ENCODE peak calls at places on chromosomes 12 and 14, in seven cellular contexts. E is LNCaP clone FGC, F is AG10803, U is IMR-90, Y is brain microvascular endothelial cell, P is A549, L is AG09309. R is an unnamed sample.

GRCh38 chr14:99273724-99274345 is 1.8 kb upstream of the BCL11B start:
- DNase-seq in E (no peak), F (no peak), U (no peak), Y (no peak), P (peak), L (no peak), R (no peak)

GRCh38 chr12:64679487-64679983 is 69.2 kb downstream of the RASSF3 start:
- DNase-seq in E (peak), F (peak), U (peak), Y (peak), P (peak), L (no peak), R (peak)

GRCh38 chr12:60012659-60013058 is 416.8 kb downstream of the SLC16A7 start:
- DNase-seq in E (no peak), F (no peak), U (no peak), Y (no peak), P (no peak), L (no peak), R (no peak)

GRCh38 chr12:54616933-54617535 is 17.7 kb downstream of the LACRT start:
- DNase-seq in E (peak), F (no peak), U (no peak), Y (no peak), P (no peak), L (no peak), R (no peak)

GRCh38 chr14:92515510-92516343 is 2.1 kb downstream of the RIN3 start:
- DNase-seq in E (no peak), F (no peak), U (no peak), Y (no peak), P (no peak), L (no peak), R (no peak)

GRCh38 chr12:50174971-50175715 is 8.0 kb upstream of the CERS5 start:
- DNase-seq in E (no peak), F (peak), U (peak), Y (no peak), P (peak), L (peak), R (peak)

GRCh38 chr14:83842536-83842935 is 1687.4 kb upstream of the FLRT2 start:
- DNase-seq in E (no peak), F (no peak), U (no peak), Y (no peak), P (no peak), L (no peak), R (no peak)

GRCh38 chr12:24404086-24404815 is 454.8 kb upstream of the SOX5 start:
- DNase-seq in E (no peak), F (no peak), U (peak), Y (peak), P (no peak), L (no peak), R (peak)

GRCh38 chr12:75955251-75955650 is 76.3 kb downstream of the PHLDA1 start:
- DNase-seq in E (no peak), F (no peak), U (no peak), Y (no peak), P (no peak), L (no peak), R (no peak)

GRCh38 chr12:113476093-113476986 is 4.7 kb upstream of the LHX5 start:
- DNase-seq in E (no peak), F (no peak), U (no peak), Y (no peak), P (no peak), L (no peak), R (no peak)

GRCh38 chr12:106583578-106584103 is 837 bp downstream of the RFX4 start:
- DNase-seq in E (no peak), F (peak), U (peak), Y (no peak), P (peak), L (no peak), R (peak)

GRCh38 chr12:47410383-47410782 is 295.4 kb downstream of the RPAP3 start:
- DNase-seq in E (no peak), F (no peak), U (no peak), Y (no peak), P (no peak), L (no peak), R (no peak)

GRCh38 chr12:139585-139984 is 73.0 kb downstream of the IQSEC3 start:
- DNase-seq in E (no peak), F (no peak), U (peak), Y (no peak), P (no peak), L (no peak), R (no peak)

GRCh38 chr14:101955695-101956161 is 8.6 kb upstream of the DYNC1H1 start:
- DNase-seq in E (no peak), F (no peak), U (no peak), Y (no peak), P (no peak), L (no peak), R (no peak)

GRCh38 chr14:79136437-79137430 is 966.6 kb downstream of the NRXN3 start:
- DNase-seq in E (no peak), F (no peak), U (no peak), Y (no peak), P (no peak), L (no peak), R (no peak)

GRCh38 chr12:67018105-67018504 is 251.1 kb upstream of the CAND1 start:
- DNase-seq in E (no peak), F (no peak), U (no peak), Y (no peak), P (no peak), L (no peak), R (no peak)

GRCh38 chr12:57803317-57803893 is 15.1 kb downstream of the AVIL start:
- DNase-seq in E (no peak), F (peak), U (peak), Y (peak), P (peak), L (peak), R (peak)

GRCh38 chr12:52264435-52264825 is 10.0 kb upstream of the KRT86 start:
- DNase-seq in E (no peak), F (no peak), U (no peak), Y (no peak), P (no peak), L (no peak), R (no peak)

GRCh38 chr14:102472815-102473158 is 36.8 kb downstream of the ANKRD9 start:
- DNase-seq in E (peak), F (no peak), U (no peak), Y (no peak), P (no peak), L (no peak), R (no peak)

GRCh38 chr14:56844603-56845002 is 34.3 kb upstream of the OTX2 start:
- DNase-seq in E (no peak), F (no peak), U (no peak), Y (no peak), P (no peak), L (no peak), R (no peak)

GRCh38 chr14:30621354-30621953 is 665 bp upstream of the SCFD1 start:
- DNase-seq in E (no peak), F (peak), U (peak), Y (no peak), P (peak), L (no peak), R (peak)

GRCh38 chr14:99325016-99325415 is 53.0 kb upstream of the BCL11B start:
- DNase-seq in E (no peak), F (no peak), U (no peak), Y (no peak), P (no peak), L (no peak), R (no peak)

GRCh38 chr14:88468396-88468795 is 82.9 kb downstream of the SPATA7 start:
- DNase-seq in E (no peak), F (peak), U (peak), Y (peak), P (no peak), L (peak), R (peak)

GRCh38 chr14:93943052-93943451 is 15.9 kb downstream of the FAM181A start:
- DNase-seq in E (no peak), F (no peak), U (peak), Y (peak), P (no peak), L (no peak), R (peak)

GRCh38 chr14:100546051-100546443 is 41.2 kb downstream of the BEGAIN start:
- DNase-seq in E (no peak), F (no peak), U (no peak), Y (no peak), P (no peak), L (no peak), R (no peak)

GRCh38 chr12:57590892-57591566 is at the start of gene PIP4K2C:
- DNase-seq in E (peak), F (peak), U (peak), Y (no peak), P (peak), L (no peak), R (peak)

GRCh38 chr14:77543240-77543551 is 44.6 kb upstream of the ISM2 start:
- DNase-seq in E (no peak), F (no peak), U (no peak), Y (no peak), P (no peak), L (no peak), R (no peak)

GRCh38 chr14:74686324-74686723 is 26.6 kb downstream of the AREL1 start:
- DNase-seq in E (peak), F (no peak), U (no peak), Y (no peak), P (no peak), L (no peak), R (no peak)

GRCh38 chr12:41190360-41190759 is 2.2 kb downstream of the PDZRN4 start:
- DNase-seq in E (no peak), F (no peak), U (no peak), Y (peak), P (peak), L (no peak), R (peak)

GRCh38 chr14:37591941-37592287 is 3.1 kb downstream of the FOXA1 start:
- DNase-seq in E (no peak), F (no peak), U (no peak), Y (no peak), P (peak), L (no peak), R (no peak)

GRCh38 chr14:50875359-50876090 is 3.7 kb downstream of the ABHD12B start:
- DNase-seq in E (no peak), F (peak), U (peak), Y (peak), P (no peak), L (no peak), R (peak)

GRCh38 chr12:131892711-131893604 is 1.5 kb upstream of the ULK1 start:
- DNase-seq in E (no peak), F (no peak), U (no peak), Y (no peak), P (no peak), L (no peak), R (no peak)

DNA sequence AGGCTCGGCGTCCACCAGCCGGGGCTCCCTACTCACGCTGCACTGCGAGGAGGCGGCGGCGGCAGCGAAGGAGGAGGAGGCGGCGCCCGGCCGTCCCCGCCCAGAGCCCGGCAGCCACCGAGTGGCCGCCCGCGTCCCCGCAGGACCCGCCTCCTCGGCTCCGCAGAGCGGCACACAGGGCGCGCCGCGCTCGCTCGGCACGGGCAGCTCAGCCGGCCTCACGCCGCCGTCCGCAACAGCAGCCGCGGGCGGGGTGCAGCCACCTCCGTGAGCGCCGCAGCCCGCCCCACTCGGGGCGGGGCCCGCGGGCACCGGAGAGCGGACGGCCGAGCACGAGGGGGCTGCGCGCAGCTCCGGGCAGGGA is at the start of gene ATP2B1:
- DNase-seq in E (no peak), F (peak), U (peak), Y (peak), P (peak), L (peak), R (peak)
- TF ChIP-seq CTCF in E (no peak), F (no peak), U (peak), Y (peak), P (no peak), L (no peak), R (no peak)

DNA sequence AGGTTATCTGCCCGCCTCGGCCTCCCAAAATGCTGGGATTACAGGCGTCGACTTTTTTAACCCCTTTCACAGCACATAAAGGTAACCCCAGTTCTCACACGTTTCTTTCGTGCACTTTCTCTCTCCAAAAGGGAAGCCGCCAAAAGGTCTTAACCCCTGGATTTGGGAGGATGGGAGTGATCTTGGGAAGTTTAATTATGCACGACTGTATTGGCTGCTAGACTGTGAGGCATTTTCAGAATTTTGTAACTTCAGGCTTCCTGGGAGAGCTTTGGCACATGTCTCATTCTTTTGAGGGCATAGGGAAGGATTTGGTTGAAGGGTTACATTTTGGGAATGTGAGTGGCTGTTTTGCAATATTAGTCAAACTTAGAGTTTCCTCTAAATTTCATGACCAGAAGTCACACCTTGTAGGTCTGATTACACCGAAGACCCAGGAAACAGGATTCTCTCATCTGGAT is 1.4 kb upstream of the SMARCC2 start:
- DNase-seq in E (no peak), F (peak), U (no peak), Y (no peak), P (peak), L (no peak), R (peak)
- H3K4me3 ChIP-seq in E (peak), F (no peak), U (no peak), Y (peak), P (peak), L (no peak), R (peak)

GRCh38 chr12:27119797-27120196 is 37.4 kb upstream of the C12orf71 start:
- DNase-seq in E (no peak), F (no peak), U (no peak), Y (no peak), P (no peak), L (no peak), R (no peak)

DNA sequence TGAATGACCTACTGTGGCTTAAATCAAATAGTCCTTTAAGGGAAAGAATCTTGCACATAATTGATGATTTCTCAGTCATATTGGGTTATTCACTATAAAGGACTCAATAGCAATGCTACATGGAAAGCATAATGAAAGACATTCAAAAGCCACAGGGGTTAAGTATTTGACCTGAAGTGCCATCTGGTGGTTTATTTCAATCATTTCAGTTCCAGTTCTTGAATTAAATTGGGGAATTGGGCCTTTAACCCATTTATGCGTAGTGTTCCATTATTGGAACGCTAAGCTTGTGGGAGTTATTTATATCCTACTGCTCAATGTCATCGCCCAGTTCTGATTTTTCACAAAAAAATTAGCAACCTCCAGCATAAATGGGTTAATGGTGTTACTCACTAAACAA is 41.3 kb upstream of the C12orf71 start:
- DNase-seq in E (no peak), F (peak), U (no peak), Y (no peak), P (peak), L (no peak), R (peak)
- TF ChIP-seq CTCF in E (peak), F (no peak), U (no peak), Y (no peak), P (peak), L (no peak), R (peak)

GRCh38 chr14:105168496-105168978 is at the start of gene JAG2:
- DNase-seq in E (no peak), F (no peak), U (no peak), Y (peak), P (peak), L (no peak), R (no peak)
- H3K4me3 ChIP-seq in E (peak), F (no peak), U (peak), Y (no peak), P (peak), L (no peak), R (no peak)

GRCh38 chr12:124086299-124086898 is 113.4 kb downstream of the ZNF664 start:
- DNase-seq in E (no peak), F (no peak), U (no peak), Y (no peak), P (no peak), L (no peak), R (no peak)
- TF ChIP-seq CTCF in E (no peak), F (no peak), U (no peak), Y (no peak), P (no peak), L (no peak), R (no peak)

R was measured in fibroblast of mammary gland.